ENCODE peak calls at places on chromosomes 12 and 14, in five cellular contexts. R is NCI-H146, B is GM23248, D is NCI-H1105, F is NCI-H345. G is an unnamed sample.

GRCh38 chr12:81257952-81258551 is 180.2 kb downstream of the ACSS3 start:
- DNase-seq in B (peak), D (peak), F (peak), R (peak), G (peak)

GRCh38 chr14:92397140-92397815 is 74.3 kb downstream of the SLC24A4 start:
- DNase-seq in B (peak), R (no peak), D (no peak), F (no peak), G (no peak)

GRCh38 chr14:21894003-21894897 is 220.6 kb upstream of the OR4E1 start:
- DNase-seq in B (no peak), R (no peak), F (no peak), D (no peak), G (peak)

GRCh38 chr12:131919366-131920156 is 9.5 kb upstream of the PUS1 start:
- DNase-seq in F (no peak), B (no peak), R (no peak), D (no peak), G (no peak)

GRCh38 chr12:6981152-6982052 is 10.7 kb downstream of the EMG1 start:
- DNase-seq in R (no peak), D (no peak), B (no peak), F (no peak), G (no peak)

GRCh38 chr14:77862154-77862783 is 62.4 kb downstream of the ADCK1 start:
- DNase-seq in B (peak), F (peak), R (peak), D (peak), G (peak)

GRCh38 chr12:125852679-125853078 is 787.4 kb downstream of the AACS start:
- DNase-seq in R (no peak), D (no peak), F (no peak), B (no peak), G (no peak)

GRCh38 chr14:69259531-69260245 is at the start of gene GALNT16:
- DNase-seq in F (peak), R (peak), D (peak), B (peak), G (no peak)

GRCh38 chr14:29545714-29546113 is 381.9 kb downstream of the PRKD1 start:
- DNase-seq in R (no peak), D (no peak), F (no peak), B (no peak), G (no peak)

GRCh38 chr12:118743896-118744700 is 237.2 kb upstream of the SRRM4 start:
- DNase-seq in B (no peak), D (peak), F (peak), R (peak), G (peak)

GRCh38 chr12:8956073-8956472 is 6.6 kb upstream of the M6PR start:
- DNase-seq in R (no peak), B (no peak), F (no peak), D (no peak), G (no peak)

GRCh38 chr12:56520025-56520810 is 1.4 kb upstream of the RBMS2 start:
- DNase-seq in D (no peak), B (peak), F (no peak), R (no peak), G (no peak)

G was measured in Jurkat, Clone E6-1.